ENCODE peak calls at places on chromosomes 2 and 18, in eight cellular contexts. J is MCF 10A, M is coronary artery, F is HepG2, C is AG09319, O is left ventricle myocardium inferior, G is cardiac muscle cell, D is lower lobe of right lung. L is an unnamed sample.

GRCh38 chr2:69271831-69272257 is 115.2 kb downstream of the GFPT1 start:
- DNase-seq in J (no peak), M (no peak), F (no peak), C (peak; percentile 44), O (no peak), G (peak; percentile 79), D (no peak), L (no peak)

GRCh38 chr2:68263632-68264031 is 11.3 kb upstream of the PPP3R1 start:
- DNase-seq in J (no peak), M (no peak), F (no peak), C (no peak), O (no peak), G (no peak), D (no peak), L (no peak)

GRCh38 chr2:192307530-192307929 is 112.8 kb upstream of the TMEFF2 start:
- DNase-seq in J (no peak), M (no peak), F (no peak), C (no peak), O (no peak), G (no peak), D (no peak), L (no peak)

GRCh38 chr2:182261860-182262387 is 164.9 kb downstream of the PDE1A start:
- DNase-seq in J (no peak), M (no peak), F (no peak), C (no peak), O (no peak), G (no peak), D (no peak), L (no peak)

GRCh38 chr18:3541549-3542386 is 91.8 kb downstream of the TGIF1 start:
- DNase-seq in J (peak; percentile 17), M (no peak), F (no peak), C (no peak), O (no peak), G (no peak), D (no peak), L (no peak)

GRCh38 chr2:30661173-30662107 is 145.8 kb downstream of the CAPN13 start:
- DNase-seq in J (no peak), M (no peak), F (no peak), C (no peak), O (no peak), G (no peak), D (no peak), L (no peak)

GRCh38 chr2:203155406-203155805 is 83.4 kb upstream of the CYP20A1 start:
- DNase-seq in J (peak; percentile 2), M (no peak), F (no peak), C (no peak), O (no peak), G (no peak), D (no peak), L (no peak)

GRCh38 chr2:102253140-102253752 is 58.1 kb upstream of the IL1RL1 start:
- DNase-seq in J (no peak), M (no peak), F (no peak), C (no peak), O (no peak), G (no peak), D (no peak), L (no peak)

GRCh38 chr2:25879133-25879730 is 945 bp upstream of the ASXL2 start:
- DNase-seq in J (peak; percentile 22), M (no peak), F (peak; percentile 96), C (no peak), O (no peak), G (peak; percentile 23), D (no peak), L (no peak)

GRCh38 chr2:67824196-67824595 is 238.6 kb downstream of the C1D start:
- DNase-seq in J (no peak), M (no peak), F (no peak), C (no peak), O (no peak), G (peak; percentile 50), D (no peak), L (no peak)

GRCh38 chr18:63005306-63005705 is 290.0 kb downstream of the PHLPP1 start:
- DNase-seq in J (no peak), M (no peak), F (no peak), C (no peak), O (no peak), G (no peak), D (no peak), L (no peak)

GRCh38 chr2:210604666-210605065 is 48.3 kb downstream of the CPS1 start:
- DNase-seq in J (no peak), M (no peak), F (no peak), C (no peak), O (no peak), G (no peak), D (no peak), L (no peak)

GRCh38 chr2:64634338-64635267 is 19.1 kb downstream of the SERTAD2 start:
- DNase-seq in J (no peak), M (no peak), F (no peak), C (no peak), O (no peak), G (peak; percentile 67), D (no peak), L (peak; percentile 83)

GRCh38 chr2:174641168-174641567 is 43.6 kb upstream of the WIPF1 start:
- DNase-seq in J (no peak), M (no peak), F (no peak), C (no peak), O (no peak), G (no peak), D (no peak), L (no peak)

GRCh38 chr2:1972948-1973347 is 228.6 kb upstream of the PXDN start:
- DNase-seq in J (no peak), M (no peak), F (no peak), C (no peak), O (no peak), G (no peak), D (no peak), L (no peak)

GRCh38 chr2:205465791-205466190 is 216.5 kb upstream of the NRP2 start:
- DNase-seq in J (no peak), M (no peak), F (no peak), C (no peak), O (no peak), G (no peak), D (no peak), L (no peak)

GRCh38 chr2:56239437-56239836 is 55.6 kb downstream of the CCDC85A start:
- DNase-seq in J (peak; percentile 47), M (no peak), F (no peak), C (no peak), O (no peak), G (no peak), D (no peak), L (no peak)

GRCh38 chr2:239253705-239254104 is 147.1 kb downstream of the HDAC4 start:
- DNase-seq in J (no peak), M (peak; percentile 66), F (no peak), C (no peak), O (no peak), G (no peak), D (no peak), L (peak; percentile 53)

GRCh38 chr2:54258171-54258570 is 2.1 kb upstream of the TSPYL6 start:
- DNase-seq in J (no peak), M (no peak), F (no peak), C (no peak), O (no peak), G (peak; percentile 71), D (no peak), L (no peak)

GRCh38 chr2:196759378-196759706 is 40.1 kb downstream of the GTF3C3 start:
- DNase-seq in J (no peak), M (no peak), F (no peak), C (no peak), O (no peak), G (peak; percentile 31), D (no peak), L (no peak)

DNA sequence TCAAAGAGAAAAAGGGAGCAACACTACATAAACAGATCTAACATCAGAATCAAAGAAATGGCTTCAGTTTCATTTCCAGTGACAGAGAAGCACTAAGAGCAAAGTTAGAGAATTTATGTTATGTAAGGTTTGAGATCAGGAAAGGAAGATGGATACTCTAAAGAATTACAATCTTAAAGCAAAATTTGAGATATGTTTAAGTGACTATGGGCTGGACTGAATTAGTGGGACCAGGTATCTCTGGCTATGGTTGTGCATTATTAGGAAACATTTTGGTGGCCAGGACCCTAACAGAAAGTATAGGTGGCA is 208.2 kb downstream of the CCDC178 start:
- DNase-seq in J (no peak), M (no peak), F (no peak), C (no peak), O (no peak), G (no peak), D (no peak), L (no peak)
- TF ChIP-seq CTCF in J (no peak), M (no peak), F (no peak), C (no peak), O (peak; percentile 4), G (no peak), D (peak; percentile 2), L (peak; percentile 39)

GRCh38 chr2:176188969-176189665 is 649 bp downstream of the HOXD1 start:
- DNase-seq in J (no peak), M (no peak), F (no peak), C (no peak), O (no peak), G (no peak), D (peak; percentile 52), L (no peak)
- TF ChIP-seq CTCF in J (no peak), M (no peak), F (no peak), C (no peak), O (no peak), G (no peak), D (no peak), L (no peak)

DNA sequence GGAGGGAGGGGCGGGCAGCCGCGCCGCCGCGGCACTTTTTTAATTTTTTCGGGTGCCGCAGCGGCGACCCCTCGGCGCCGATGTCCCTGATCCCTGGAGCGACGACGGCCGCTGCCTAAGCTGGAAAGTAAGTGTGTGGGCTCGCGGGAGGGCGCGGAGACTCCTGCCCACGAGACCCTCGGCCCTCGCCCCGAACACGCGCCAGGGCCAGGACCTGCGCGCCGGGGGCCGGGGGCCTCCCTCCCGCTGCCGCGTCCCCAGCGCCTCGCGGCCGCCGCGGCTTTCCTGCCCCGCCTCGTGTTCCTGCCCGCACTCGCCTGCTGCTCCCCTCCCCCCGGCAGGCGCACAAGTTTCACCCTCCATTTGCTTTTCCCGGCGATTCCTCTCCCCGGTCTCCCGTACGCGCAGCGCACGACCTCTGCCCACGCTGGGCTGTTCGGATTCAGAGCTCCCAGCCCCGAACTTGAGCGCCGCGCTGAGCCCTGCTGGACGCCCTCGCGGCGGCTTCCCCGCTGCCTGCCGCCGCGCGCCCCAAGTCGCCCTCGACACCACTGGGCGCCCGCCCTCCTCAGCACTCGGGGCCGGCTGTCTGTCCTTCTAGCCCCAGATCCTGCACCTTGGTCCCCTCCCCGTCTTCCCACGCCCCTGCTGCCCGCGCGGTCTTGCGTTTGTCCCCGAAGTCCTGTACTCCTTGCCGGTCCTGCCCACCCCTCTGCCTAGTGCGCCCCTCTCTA is 507 bp downstream of the PKP4 start:
- DNase-seq in J (peak; percentile 65), M (no peak), F (peak; percentile 40), C (no peak), O (peak; percentile 70), G (peak; percentile 74), D (peak; percentile 72), L (peak; percentile 49)
- TF ChIP-seq CTCF in J (no peak), M (no peak), F (no peak), C (no peak), O (no peak), G (no peak), D (no peak), L (peak; percentile 2)

DNA sequence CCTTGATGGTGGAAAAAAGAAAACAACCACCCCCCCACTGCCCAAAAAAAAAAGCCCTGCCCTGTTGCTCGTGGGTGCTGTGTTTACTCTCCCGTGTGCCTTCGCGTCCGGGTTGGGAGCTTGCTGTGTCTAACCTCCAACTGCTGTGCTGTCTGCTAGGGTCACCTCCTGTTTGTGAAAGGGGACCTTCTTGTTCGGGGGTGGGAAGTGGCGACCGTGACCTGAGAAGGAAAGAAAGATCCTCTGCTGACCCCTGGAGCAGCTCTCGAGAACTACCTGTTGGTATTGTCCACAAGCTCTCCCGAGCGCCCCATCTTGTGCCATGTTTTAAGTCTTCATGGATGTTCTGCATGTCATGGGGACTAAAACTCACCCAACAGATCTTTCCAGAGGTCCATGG is 28.0 kb downstream of the MAL start:
- DNase-seq in J (peak; percentile 10), M (no peak), F (peak; percentile 33), C (no peak), O (no peak), G (no peak), D (no peak), L (peak; percentile 30)
- TF ChIP-seq CTCF in J (no peak), M (no peak), F (peak; percentile 57), C (no peak), O (peak; percentile 44), G (no peak), D (no peak), L (no peak)

L was measured in CD14-positive monocyte.